ENCODE peak calls at places on chromosome 13, in six cellular contexts. One of them, this sample, is unnamed.
A peak's percentile ranks its signal among the peaks of the same experiment; 100 is the strongest.

GRCh38 chr13:71054358-71054757 is 812.6 kb downstream of the DACH1 start:
- DNase-seq in GM23248: no peak
- DNase-seq in uterus: no peak
- DNase-seq in GM12865: peak; percentile 48
- DNase-seq in iris pigment epithelial cell: no peak
- DNase-seq in stimulated activated CD4-positive, alpha-beta T cell treated with anti-CD3 and anti-CD28 coated beads, Interleukin-1b, Interleukin-23, amount 100 ng/mL, for 1 hour: no peak
- DNase-seq in this sample: no peak

GRCh38 chr13:75764251-75764650 is 128.1 kb downstream of the LMO7 start:
- DNase-seq in GM23248: no peak
- DNase-seq in uterus: no peak
- DNase-seq in GM12865: no peak
- DNase-seq in stimulated activated CD4-positive, alpha-beta T cell treated with anti-CD3 and anti-CD28 coated beads, Interleukin-1b, Interleukin-23, amount 100 ng/mL, for 1 hour: no peak
- DNase-seq in iris pigment epithelial cell: no peak
- DNase-seq in this sample: no peak

GRCh38 chr13:24654741-24655140 is 25.5 kb upstream of the ATP12A start:
- DNase-seq in iris pigment epithelial cell: peak; percentile 70
- DNase-seq in uterus: no peak
- DNase-seq in stimulated activated CD4-positive, alpha-beta T cell treated with anti-CD3 and anti-CD28 coated beads, Interleukin-1b, Interleukin-23, amount 100 ng/mL, for 1 hour: no peak
- DNase-seq in GM23248: peak; percentile 60
- DNase-seq in GM12865: no peak
- DNase-seq in this sample: no peak

GRCh38 chr13:27037171-27037570 is 134.4 kb downstream of the USP12 start:
- DNase-seq in GM23248: no peak
- DNase-seq in GM12865: no peak
- DNase-seq in iris pigment epithelial cell: no peak
- DNase-seq in uterus: no peak
- DNase-seq in stimulated activated CD4-positive, alpha-beta T cell treated with anti-CD3 and anti-CD28 coated beads, Interleukin-1b, Interleukin-23, amount 100 ng/mL, for 1 hour: no peak
- DNase-seq in this sample: no peak

GRCh38 chr13:26228080-26228479 is 6.0 kb upstream of the RNF6 start:
- DNase-seq in GM12865: no peak
- DNase-seq in stimulated activated CD4-positive, alpha-beta T cell treated with anti-CD3 and anti-CD28 coated beads, Interleukin-1b, Interleukin-23, amount 100 ng/mL, for 1 hour: no peak
- DNase-seq in iris pigment epithelial cell: no peak
- DNase-seq in uterus: no peak
- DNase-seq in GM23248: no peak
- DNase-seq in this sample: no peak

GRCh38 chr13:20182231-20182846 is 10.4 kb downstream of the GJB2 start:
- DNase-seq in GM23248: peak; percentile 83
- DNase-seq in GM12865: peak; percentile 85
- DNase-seq in iris pigment epithelial cell: peak; percentile 72
- DNase-seq in uterus: no peak
- DNase-seq in stimulated activated CD4-positive, alpha-beta T cell treated with anti-CD3 and anti-CD28 coated beads, Interleukin-1b, Interleukin-23, amount 100 ng/mL, for 1 hour: no peak
- DNase-seq in this sample: peak; percentile 27

GRCh38 chr13:71244181-71244580 is 622.8 kb downstream of the DACH1 start:
- DNase-seq in uterus: no peak
- DNase-seq in GM12865: no peak
- DNase-seq in GM23248: no peak
- DNase-seq in iris pigment epithelial cell: no peak
- DNase-seq in stimulated activated CD4-positive, alpha-beta T cell treated with anti-CD3 and anti-CD28 coated beads, Interleukin-1b, Interleukin-23, amount 100 ng/mL, for 1 hour: no peak
- DNase-seq in this sample: no peak

GRCh38 chr13:51058461-51059167 is 52.5 kb downstream of the C13orf42 start:
- DNase-seq in GM23248: no peak
- DNase-seq in iris pigment epithelial cell: no peak
- DNase-seq in stimulated activated CD4-positive, alpha-beta T cell treated with anti-CD3 and anti-CD28 coated beads, Interleukin-1b, Interleukin-23, amount 100 ng/mL, for 1 hour: no peak
- DNase-seq in GM12865: no peak
- DNase-seq in uterus: no peak
- DNase-seq in this sample: no peak

GRCh38 chr13:76968041-76968440 is 19.7 kb downstream of the ACOD1 start:
- DNase-seq in GM12865: no peak
- DNase-seq in GM23248: no peak
- DNase-seq in iris pigment epithelial cell: no peak
- DNase-seq in uterus: no peak
- DNase-seq in stimulated activated CD4-positive, alpha-beta T cell treated with anti-CD3 and anti-CD28 coated beads, Interleukin-1b, Interleukin-23, amount 100 ng/mL, for 1 hour: no peak
- DNase-seq in this sample: no peak

GRCh38 chr13:99909836-99910619 is 61.5 kb downstream of the ZIC5 start:
- DNase-seq in GM23248: no peak
- DNase-seq in stimulated activated CD4-positive, alpha-beta T cell treated with anti-CD3 and anti-CD28 coated beads, Interleukin-1b, Interleukin-23, amount 100 ng/mL, for 1 hour: no peak
- DNase-seq in iris pigment epithelial cell: peak; percentile 24
- DNase-seq in GM12865: no peak
- DNase-seq in uterus: no peak
- DNase-seq in this sample: no peak

GRCh38 chr13:98778749-98779148 is 26.3 kb upstream of the SLC15A1 start:
- DNase-seq in stimulated activated CD4-positive, alpha-beta T cell treated with anti-CD3 and anti-CD28 coated beads, Interleukin-1b, Interleukin-23, amount 100 ng/mL, for 1 hour: no peak
- DNase-seq in GM12865: no peak
- DNase-seq in iris pigment epithelial cell: peak; percentile 42
- DNase-seq in uterus: no peak
- DNase-seq in GM23248: no peak
- DNase-seq in this sample: no peak

GRCh38 chr13:77516342-77516789 is 19.1 kb upstream of the SCEL start:
- DNase-seq in GM12865: no peak
- DNase-seq in GM23248: peak; percentile 87
- DNase-seq in uterus: no peak
- DNase-seq in iris pigment epithelial cell: peak; percentile 76
- DNase-seq in stimulated activated CD4-positive, alpha-beta T cell treated with anti-CD3 and anti-CD28 coated beads, Interleukin-1b, Interleukin-23, amount 100 ng/mL, for 1 hour: no peak
- DNase-seq in this sample: no peak

GRCh38 chr13:44967656-44968451 is 21.4 kb downstream of the NUFIP1 start:
- DNase-seq in iris pigment epithelial cell: peak; percentile 58
- DNase-seq in stimulated activated CD4-positive, alpha-beta T cell treated with anti-CD3 and anti-CD28 coated beads, Interleukin-1b, Interleukin-23, amount 100 ng/mL, for 1 hour: no peak
- DNase-seq in uterus: no peak
- DNase-seq in GM23248: peak; percentile 33
- DNase-seq in GM12865: no peak
- DNase-seq in this sample: no peak

GRCh38 chr13:107534548-107534947 is 680.8 kb downstream of the LIG4 start:
- DNase-seq in uterus: no peak
- DNase-seq in stimulated activated CD4-positive, alpha-beta T cell treated with anti-CD3 and anti-CD28 coated beads, Interleukin-1b, Interleukin-23, amount 100 ng/mL, for 1 hour: no peak
- DNase-seq in iris pigment epithelial cell: peak; percentile 40
- DNase-seq in GM12865: no peak
- DNase-seq in GM23248: peak; percentile 22
- DNase-seq in this sample: no peak

GRCh38 chr13:54934121-54934520 is 1905.5 kb downstream of the OLFM4 start:
- DNase-seq in GM12865: no peak
- DNase-seq in uterus: no peak
- DNase-seq in stimulated activated CD4-positive, alpha-beta T cell treated with anti-CD3 and anti-CD28 coated beads, Interleukin-1b, Interleukin-23, amount 100 ng/mL, for 1 hour: no peak
- DNase-seq in iris pigment epithelial cell: no peak
- DNase-seq in GM23248: no peak
- DNase-seq in this sample: no peak

GRCh38 chr13:113723400-113724015 is 35.5 kb upstream of the TMEM255B start:
- DNase-seq in stimulated activated CD4-positive, alpha-beta T cell treated with anti-CD3 and anti-CD28 coated beads, Interleukin-1b, Interleukin-23, amount 100 ng/mL, for 1 hour: no peak
- DNase-seq in uterus: no peak
- DNase-seq in GM23248: no peak
- DNase-seq in GM12865: no peak
- DNase-seq in iris pigment epithelial cell: no peak
- DNase-seq in this sample: no peak

GRCh38 chr13:75347925-75348324 is 134.0 kb downstream of the TBC1D4 start:
- DNase-seq in stimulated activated CD4-positive, alpha-beta T cell treated with anti-CD3 and anti-CD28 coated beads, Interleukin-1b, Interleukin-23, amount 100 ng/mL, for 1 hour: no peak
- DNase-seq in GM12865: no peak
- DNase-seq in iris pigment epithelial cell: no peak
- DNase-seq in uterus: no peak
- DNase-seq in GM23248: no peak
- DNase-seq in this sample: no peak

GRCh38 chr13:108508263-108508662 is 121.1 kb upstream of the MYO16 start:
- DNase-seq in uterus: no peak
- DNase-seq in GM12865: no peak
- DNase-seq in iris pigment epithelial cell: peak; percentile 65
- DNase-seq in GM23248: peak; percentile 15
- DNase-seq in stimulated activated CD4-positive, alpha-beta T cell treated with anti-CD3 and anti-CD28 coated beads, Interleukin-1b, Interleukin-23, amount 100 ng/mL, for 1 hour: no peak
- DNase-seq in this sample: no peak

GRCh38 chr13:79781829-79782540 is 301.0 kb downstream of the NDFIP2 start:
- DNase-seq in iris pigment epithelial cell: no peak
- DNase-seq in uterus: no peak
- DNase-seq in GM23248: peak; percentile 46
- DNase-seq in GM12865: no peak
- DNase-seq in stimulated activated CD4-positive, alpha-beta T cell treated with anti-CD3 and anti-CD28 coated beads, Interleukin-1b, Interleukin-23, amount 100 ng/mL, for 1 hour: no peak
- DNase-seq in this sample: no peak

GRCh38 chr13:112330479-112331407 is 45.4 kb upstream of the SPACA7 start:
- DNase-seq in GM23248: no peak
- DNase-seq in GM12865: no peak
- DNase-seq in stimulated activated CD4-positive, alpha-beta T cell treated with anti-CD3 and anti-CD28 coated beads, Interleukin-1b, Interleukin-23, amount 100 ng/mL, for 1 hour: no peak
- DNase-seq in uterus: no peak
- DNase-seq in iris pigment epithelial cell: no peak
- DNase-seq in this sample: no peak

GRCh38 chr13:26619321-26619720 is 61.8 kb downstream of the WASF3 start:
- DNase-seq in GM12865: no peak
- DNase-seq in GM23248: peak; percentile 91
- DNase-seq in stimulated activated CD4-positive, alpha-beta T cell treated with anti-CD3 and anti-CD28 coated beads, Interleukin-1b, Interleukin-23, amount 100 ng/mL, for 1 hour: no peak
- DNase-seq in uterus: no peak
- DNase-seq in iris pigment epithelial cell: peak; percentile 87
- DNase-seq in this sample: no peak

GRCh38 chr13:51542358-51542972 is 41.8 kb upstream of the WDFY2 start:
- DNase-seq in stimulated activated CD4-positive, alpha-beta T cell treated with anti-CD3 and anti-CD28 coated beads, Interleukin-1b, Interleukin-23, amount 100 ng/mL, for 1 hour: no peak
- DNase-seq in iris pigment epithelial cell: no peak
- DNase-seq in uterus: no peak
- DNase-seq in GM12865: no peak
- DNase-seq in GM23248: peak; percentile 60
- DNase-seq in this sample: no peak

GRCh38 chr13:54845351-54845965 is 1816.8 kb downstream of the OLFM4 start:
- DNase-seq in uterus: no peak
- DNase-seq in stimulated activated CD4-positive, alpha-beta T cell treated with anti-CD3 and anti-CD28 coated beads, Interleukin-1b, Interleukin-23, amount 100 ng/mL, for 1 hour: no peak
- DNase-seq in iris pigment epithelial cell: no peak
- DNase-seq in GM12865: no peak
- DNase-seq in GM23248: no peak
- DNase-seq in this sample: no peak

GRCh38 chr13:41509996-41510395 is 52.6 kb downstream of the RGCC start:
- DNase-seq in iris pigment epithelial cell: no peak
- DNase-seq in GM23248: no peak
- DNase-seq in GM12865: no peak
- DNase-seq in uterus: no peak
- DNase-seq in stimulated activated CD4-positive, alpha-beta T cell treated with anti-CD3 and anti-CD28 coated beads, Interleukin-1b, Interleukin-23, amount 100 ng/mL, for 1 hour: no peak
- DNase-seq in this sample: no peak

GRCh38 chr13:64723735-64724134 is 2506.4 kb downstream of the PCDH9 start:
- DNase-seq in GM12865: no peak
- DNase-seq in uterus: no peak
- DNase-seq in GM23248: peak; percentile 87
- DNase-seq in stimulated activated CD4-positive, alpha-beta T cell treated with anti-CD3 and anti-CD28 coated beads, Interleukin-1b, Interleukin-23, amount 100 ng/mL, for 1 hour: no peak
- DNase-seq in iris pigment epithelial cell: peak; percentile 94
- DNase-seq in this sample: no peak

GRCh38 chr13:88031980-88032562 is 360.9 kb downstream of the SLITRK5 start:
- DNase-seq in iris pigment epithelial cell: peak; percentile 22
- DNase-seq in GM23248: peak; percentile 47
- DNase-seq in uterus: no peak
- DNase-seq in stimulated activated CD4-positive, alpha-beta T cell treated with anti-CD3 and anti-CD28 coated beads, Interleukin-1b, Interleukin-23, amount 100 ng/mL, for 1 hour: no peak
- DNase-seq in GM12865: no peak
- DNase-seq in this sample: no peak

GRCh38 chr13:49256841-49257240 is 9.1 kb downstream of the CDADC1 start:
- DNase-seq in GM12865: no peak
- DNase-seq in GM23248: peak; percentile 15
- DNase-seq in stimulated activated CD4-positive, alpha-beta T cell treated with anti-CD3 and anti-CD28 coated beads, Interleukin-1b, Interleukin-23, amount 100 ng/mL, for 1 hour: no peak
- DNase-seq in iris pigment epithelial cell: no peak
- DNase-seq in uterus: no peak
- DNase-seq in this sample: no peak

GRCh38 chr13:113972451-113973217 is 1.2 kb downstream of the C13orf46 start:
- DNase-seq in GM12865: no peak
- DNase-seq in GM23248: no peak
- DNase-seq in uterus: no peak
- DNase-seq in iris pigment epithelial cell: no peak
- DNase-seq in stimulated activated CD4-positive, alpha-beta T cell treated with anti-CD3 and anti-CD28 coated beads, Interleukin-1b, Interleukin-23, amount 100 ng/mL, for 1 hour: no peak
- DNase-seq in this sample: no peak

GRCh38 chr13:31433201-31433600 is 233.4 kb downstream of the B3GLCT start:
- DNase-seq in uterus: no peak
- DNase-seq in GM23248: peak; percentile 37
- DNase-seq in iris pigment epithelial cell: no peak
- DNase-seq in GM12865: no peak
- DNase-seq in stimulated activated CD4-positive, alpha-beta T cell treated with anti-CD3 and anti-CD28 coated beads, Interleukin-1b, Interleukin-23, amount 100 ng/mL, for 1 hour: no peak
- DNase-seq in this sample: no peak

GRCh38 chr13:108215428-108215827 is at the start of gene LIG4:
- DNase-seq in iris pigment epithelial cell: peak; percentile 95
- DNase-seq in uterus: peak; percentile 91
- DNase-seq in stimulated activated CD4-positive, alpha-beta T cell treated with anti-CD3 and anti-CD28 coated beads, Interleukin-1b, Interleukin-23, amount 100 ng/mL, for 1 hour: peak; percentile 77
- DNase-seq in GM23248: peak; percentile 96
- DNase-seq in GM12865: peak; percentile 97
- DNase-seq in this sample: peak; percentile 83

GRCh38 chr13:100694722-100695644 is 20.4 kb upstream of the TMTC4 start:
- DNase-seq in iris pigment epithelial cell: peak; percentile 67
- DNase-seq in stimulated activated CD4-positive, alpha-beta T cell treated with anti-CD3 and anti-CD28 coated beads, Interleukin-1b, Interleukin-23, amount 100 ng/mL, for 1 hour: no peak
- DNase-seq in GM12865: no peak
- DNase-seq in GM23248: peak; percentile 50
- DNase-seq in uterus: no peak
- DNase-seq in this sample: no peak

GRCh38 chr13:44855860-44856259 is 133.4 kb downstream of the NUFIP1 start:
- DNase-seq in uterus: no peak
- DNase-seq in GM23248: no peak
- DNase-seq in GM12865: no peak
- DNase-seq in iris pigment epithelial cell: no peak
- DNase-seq in stimulated activated CD4-positive, alpha-beta T cell treated with anti-CD3 and anti-CD28 coated beads, Interleukin-1b, Interleukin-23, amount 100 ng/mL, for 1 hour: no peak
- DNase-seq in this sample: no peak

GRCh38 chr13:38755792-38756191 is 68.9 kb downstream of the FREM2 start:
- DNase-seq in GM12865: no peak
- DNase-seq in GM23248: no peak
- DNase-seq in stimulated activated CD4-positive, alpha-beta T cell treated with anti-CD3 and anti-CD28 coated beads, Interleukin-1b, Interleukin-23, amount 100 ng/mL, for 1 hour: no peak
- DNase-seq in uterus: no peak
- DNase-seq in iris pigment epithelial cell: no peak
- DNase-seq in this sample: no peak

GRCh38 chr13:96426160-96426559 is 336.3 kb downstream of the HS6ST3 start:
- DNase-seq in iris pigment epithelial cell: no peak
- DNase-seq in stimulated activated CD4-positive, alpha-beta T cell treated with anti-CD3 and anti-CD28 coated beads, Interleukin-1b, Interleukin-23, amount 100 ng/mL, for 1 hour: no peak
- DNase-seq in GM23248: no peak
- DNase-seq in GM12865: no peak
- DNase-seq in uterus: no peak
- DNase-seq in this sample: no peak

GRCh38 chr13:86731987-86732386 is 932.8 kb upstream of the SLITRK6 start:
- DNase-seq in uterus: no peak
- DNase-seq in GM23248: no peak
- DNase-seq in iris pigment epithelial cell: no peak
- DNase-seq in stimulated activated CD4-positive, alpha-beta T cell treated with anti-CD3 and anti-CD28 coated beads, Interleukin-1b, Interleukin-23, amount 100 ng/mL, for 1 hour: no peak
- DNase-seq in GM12865: no peak
- DNase-seq in this sample: no peak

GRCh38 chr13:20336761-20337160 is 104.6 kb upstream of the GJB6 start:
- DNase-seq in GM23248: no peak
- DNase-seq in uterus: no peak
- DNase-seq in GM12865: no peak
- DNase-seq in stimulated activated CD4-positive, alpha-beta T cell treated with anti-CD3 and anti-CD28 coated beads, Interleukin-1b, Interleukin-23, amount 100 ng/mL, for 1 hour: no peak
- DNase-seq in iris pigment epithelial cell: no peak
- DNase-seq in this sample: no peak

GRCh38 chr13:49444517-49445395 is 682 bp downstream of the SETDB2 start:
- DNase-seq in GM12865: peak; percentile 76
- DNase-seq in stimulated activated CD4-positive, alpha-beta T cell treated with anti-CD3 and anti-CD28 coated beads, Interleukin-1b, Interleukin-23, amount 100 ng/mL, for 1 hour: no peak
- DNase-seq in GM23248: peak; percentile 83
- DNase-seq in uterus: no peak
- DNase-seq in iris pigment epithelial cell: peak; percentile 52
- DNase-seq in this sample: no peak

This sample was measured in activated T-cell treated with anti-CD3 and anti-CD28 coated beads for 48 hours.